ENCODE peak calls at places on chromosomes 3 and 15, in six cellular contexts. H is colonic mucosa, E is body of pancreas, A is foreskin fibroblast, Z is GM12865, X is progenitor cell of endocrine pancreas. T is an unnamed sample.
A peak's percentile ranks its signal among the peaks of the same experiment; 100 is the strongest.

GRCh38 chr3:194928831-194929594 is 243.3 kb downstream of the FAM43A start:
- DNase-seq in H (no peak), Z (no peak), A (no peak), X (no peak), E (no peak), T (no peak)

GRCh38 chr3:107430214-107431047 is 53.2 kb downstream of the CCDC54 start:
- DNase-seq in H (peak; percentile 29), A (peak; percentile 66), Z (no peak), X (no peak), E (no peak), T (no peak)

GRCh38 chr3:158802399-158803023 is 657 bp downstream of the MFSD1 start:
- DNase-seq in H (no peak), E (no peak), X (no peak), Z (peak; percentile 37), A (no peak), T (no peak)

GRCh38 chr3:18500322-18500721 is 75.2 kb upstream of the SATB1 start:
- DNase-seq in X (no peak), E (no peak), Z (no peak), H (no peak), A (no peak), T (no peak)

GRCh38 chr3:149658444-149659172 is 783 bp upstream of the WWTR1 start:
- DNase-seq in X (peak; percentile 12), A (peak; percentile 90), Z (peak; percentile 85), E (peak; percentile 45), H (peak; percentile 53), T (no peak)

GRCh38 chr15:68640791-68641331 is 62.1 kb downstream of the CORO2B start:
- DNase-seq in X (no peak), A (no peak), Z (no peak), H (no peak), E (no peak), T (no peak)

GRCh38 chr3:72449551-72449950 is 398.7 kb downstream of the SHQ1 start:
- DNase-seq in H (no peak), X (no peak), Z (no peak), A (peak; percentile 74), E (no peak), T (no peak)

GRCh38 chr3:113498221-113499005 is 16.5 kb downstream of the SPICE1 start:
- DNase-seq in E (no peak), Z (no peak), X (no peak), H (no peak), A (peak; percentile 55), T (no peak)

GRCh38 chr3:121998588-121999473 is 23.2 kb downstream of the ILDR1 start:
- DNase-seq in A (peak; percentile 10), Z (peak; percentile 63), E (no peak), X (no peak), H (no peak), T (no peak)

GRCh38 chr3:30355622-30356021 is 250.8 kb upstream of the TGFBR2 start:
- DNase-seq in X (no peak), Z (no peak), A (peak; percentile 42), H (no peak), E (no peak), T (no peak)

GRCh38 chr3:157501863-157502262 is 1.4 kb downstream of the VEPH1 start:
- DNase-seq in Z (no peak), E (no peak), A (no peak), X (no peak), H (no peak), T (no peak)

GRCh38 chr3:148856404-148856803 is 8.7 kb upstream of the CPA3 start:
- DNase-seq in Z (no peak), H (no peak), E (no peak), A (no peak), X (no peak), T (no peak)

GRCh38 chr15:98978153-98978552 is 29.4 kb downstream of the PGPEP1L start:
- DNase-seq in E (no peak), A (no peak), X (no peak), Z (peak; percentile 26), H (no peak), T (no peak)

GRCh38 chr3:53191836-53192480 is 30.9 kb downstream of the PRKCD start:
- DNase-seq in E (peak; percentile 38), A (no peak), Z (peak; percentile 40), H (no peak), X (no peak), T (no peak)

GRCh38 chr3:47073685-47074084 is 90.2 kb downstream of the SETD2 start:
- DNase-seq in H (no peak), A (no peak), X (no peak), E (no peak), Z (no peak), T (no peak)
- TF ChIP-seq CTCF in H (no peak), A (no peak), X (no peak), E (no peak), Z (no peak), T (no peak)

GRCh38 chr15:56102401-56102800 is 109.0 kb upstream of the NEDD4 start:
- DNase-seq in H (no peak), X (no peak), A (no peak), E (no peak), Z (no peak), T (no peak)

GRCh38 chr15:56099311-56099710 is 105.9 kb upstream of the NEDD4 start:
- DNase-seq in A (no peak), H (no peak), Z (no peak), X (no peak), E (no peak), T (no peak)

GRCh38 chr15:56095406-56095805 is 102.0 kb upstream of the NEDD4 start:
- DNase-seq in Z (no peak), E (no peak), X (no peak), H (no peak), A (no peak), T (no peak)

GRCh38 chr15:56098230-56098899 is 105.0 kb upstream of the NEDD4 start:
- DNase-seq in Z (no peak), E (no peak), A (peak; percentile 12), X (no peak), H (no peak), T (no peak)
- TF ChIP-seq CTCF in Z (no peak), E (no peak), A (no peak), X (no peak), H (no peak), T (no peak)

DNA sequence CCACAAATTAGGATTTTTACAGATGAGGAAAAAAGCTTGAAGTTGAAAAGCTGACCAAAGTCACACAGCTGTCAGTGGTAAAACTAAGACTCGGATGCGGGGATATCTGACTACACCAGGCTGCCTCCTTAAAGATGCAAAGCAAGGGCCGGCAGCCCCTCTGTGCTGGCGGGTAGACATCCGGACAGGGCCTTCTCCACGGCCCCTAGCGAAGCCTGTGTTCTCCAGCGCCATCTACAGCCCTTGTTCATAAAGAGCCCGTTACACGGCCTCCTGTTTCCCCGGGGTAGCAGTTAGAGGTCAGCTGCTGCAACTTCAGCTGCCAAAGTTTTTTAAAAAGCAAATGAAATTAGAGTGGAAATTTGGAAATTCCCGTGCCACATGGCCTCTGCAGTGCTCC is 383.0 kb downstream of the TBL1XR1 start:
- DNase-seq in E (peak; percentile 70), A (peak; percentile 45), H (peak; percentile 58), Z (peak; percentile 41), X (peak; percentile 41), T (no peak)
- TF ChIP-seq CTCF in E (peak; percentile 61), A (peak; percentile 70), H (peak; percentile 60), Z (peak; percentile 50), X (peak; percentile 67), T (no peak)

DNA sequence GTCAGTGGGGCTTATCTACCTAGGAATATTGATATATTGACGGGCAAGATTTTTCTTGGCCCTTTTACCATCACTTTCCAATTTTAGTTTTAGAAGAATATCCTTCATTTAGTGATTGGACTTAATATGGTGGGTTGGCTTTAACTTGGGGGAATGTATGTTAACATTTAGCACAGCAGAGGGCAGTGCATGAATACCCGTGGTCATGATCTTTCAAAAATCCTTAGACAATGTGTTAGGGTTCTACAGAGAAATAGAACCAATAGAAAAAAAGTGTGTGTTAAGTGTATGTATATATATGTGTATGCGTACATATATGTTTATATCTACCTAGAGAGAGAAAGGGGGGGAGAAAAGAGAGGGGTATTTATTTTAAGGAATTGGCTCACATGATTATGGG is 36.9 kb downstream of the GPR171 start:
- DNase-seq in X (no peak), E (no peak), H (no peak), A (peak; percentile 18), Z (no peak), T (no peak)
- TF ChIP-seq CTCF in X (peak; percentile 10), E (no peak), H (no peak), A (peak; percentile 8), Z (peak; percentile 12), T (no peak)

GRCh38 chr15:71575474-71576045 is 234.8 kb upstream of the NR2E3 start:
- DNase-seq in X (no peak), H (no peak), A (no peak), Z (peak; percentile 2), E (no peak), T (no peak)

GRCh38 chr15:71570736-71571135 is 239.6 kb upstream of the NR2E3 start:
- DNase-seq in Z (no peak), E (no peak), A (no peak), X (no peak), H (no peak), T (no peak)

GRCh38 chr15:71573599-71573998 is 236.8 kb upstream of the NR2E3 start:
- DNase-seq in Z (no peak), E (no peak), X (no peak), A (no peak), H (no peak), T (no peak)

GRCh38 chr15:71571641-71572040 is 238.7 kb upstream of the NR2E3 start:
- DNase-seq in X (no peak), E (no peak), Z (no peak), A (no peak), H (no peak), T (no peak)

GRCh38 chr15:71572452-71573053 is 237.8 kb upstream of the NR2E3 start:
- DNase-seq in E (peak; percentile 12), X (no peak), H (no peak), A (peak; percentile 21), Z (no peak), T (no peak)
- TF ChIP-seq CTCF in E (no peak), X (peak; percentile 23), H (no peak), A (no peak), Z (no peak), T (no peak)

DNA sequence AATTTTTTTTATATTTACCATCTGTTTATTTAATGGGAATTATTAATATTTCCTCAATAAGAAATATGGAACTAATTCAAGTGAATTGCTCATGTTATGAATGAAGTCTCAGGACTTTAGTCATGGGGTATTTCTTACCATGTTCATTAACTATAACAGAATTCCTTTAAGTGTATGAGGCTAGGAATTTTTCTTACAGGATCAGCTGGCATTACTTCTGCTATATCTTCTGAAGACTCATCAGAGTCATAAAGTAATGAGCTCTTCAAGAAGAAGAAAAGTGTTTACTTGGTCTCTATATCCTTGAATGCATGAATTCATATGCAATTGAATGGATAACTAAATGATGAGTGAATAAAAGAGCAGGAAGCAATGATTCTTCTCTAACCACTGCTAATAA is 486.8 kb upstream of the THBS1 start:
- DNase-seq in Z (no peak), X (no peak), E (no peak), H (no peak), A (peak; percentile 29), T (no peak)
- TF ChIP-seq CTCF in Z (no peak), X (no peak), E (no peak), H (no peak), A (no peak), T (no peak)